ENCODE peak calls at places on chromosome 1, in four cellular contexts. S is SK-N-SH, M is HepG2, Q is GM12878. V is an unnamed sample.

GRCh38 chr1:166914111-166914510 is 38.0 kb upstream of the TADA1 start:
- DNase-seq in S (no peak), M (no peak), Q (no peak), V (no peak)

GRCh38 chr1:178644308-178645120 is 80.5 kb upstream of the RALGPS2 start:
- DNase-seq in S (peak; percentile 55), M (peak; percentile 61), Q (no peak), V (no peak)

GRCh38 chr1:46521417-46521816 is 30.0 kb downstream of the KNCN start:
- DNase-seq in S (no peak), M (no peak), Q (no peak), V (no peak)

GRCh38 chr1:163604391-163604790 is 282.6 kb downstream of the NUF2 start:
- DNase-seq in S (no peak), M (no peak), Q (no peak), V (no peak)

GRCh38 chr1:111542187-111542586 is 38.8 kb upstream of the ADORA3 start:
- DNase-seq in S (no peak), M (no peak), Q (no peak), V (no peak)

GRCh38 chr1:113660053-113660452 is 99.2 kb downstream of the PHTF1 start:
- DNase-seq in S (peak; percentile 32), M (no peak), Q (no peak), V (no peak)

GRCh38 chr1:206589206-206589605 is 23.1 kb downstream of the EIF2D start:
- DNase-seq in S (no peak), M (no peak), Q (no peak), V (no peak)

GRCh38 chr1:25661043-25661807 is 44.6 kb downstream of the MAN1C1 start:
- DNase-seq in S (no peak), M (no peak), Q (no peak), V (no peak)

GRCh38 chr1:34688358-34688757 is 66.5 kb upstream of the GJB5 start:
- DNase-seq in S (no peak), M (peak; percentile 22), Q (no peak), V (no peak)

GRCh38 chr1:114154963-114155322 is 1.3 kb upstream of the SYT6 start:
- DNase-seq in S (peak; percentile 58), M (no peak), Q (no peak), V (no peak)

GRCh38 chr1:34709547-34709946 is 45.3 kb upstream of the GJB5 start:
- DNase-seq in S (no peak), M (no peak), Q (no peak), V (peak; percentile 7)

GRCh38 chr1:207959141-207959825 is 48.4 kb upstream of the CD34 start:
- DNase-seq in S (peak; percentile 22), M (no peak), Q (no peak), V (no peak)

GRCh38 chr1:119711804-119712341 is at the start of gene PHGDH:
- DNase-seq in S (peak; percentile 86), M (peak; percentile 76), Q (peak; percentile 8), V (peak; percentile 76)

GRCh38 chr1:208772891-208773290 is 528.7 kb upstream of the PLXNA2 start:
- DNase-seq in S (no peak), M (no peak), Q (no peak), V (no peak)

DNA sequence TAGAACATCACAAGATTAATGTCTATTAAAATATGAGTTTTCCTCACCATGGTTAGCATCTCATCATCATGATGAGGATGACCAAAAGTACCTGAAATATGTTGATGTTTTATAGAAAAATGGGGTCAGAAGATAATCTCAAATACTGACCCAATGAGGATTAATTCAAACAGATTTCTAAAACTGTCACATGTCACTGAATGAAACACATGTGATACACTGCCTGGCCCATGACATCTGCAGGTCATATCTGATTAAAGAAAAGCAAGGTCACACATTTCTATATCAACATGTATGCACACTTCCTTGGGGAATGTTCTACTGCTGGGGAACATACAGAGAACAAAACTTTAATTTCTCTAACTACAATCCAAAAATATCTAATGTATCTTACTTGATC is 470.6 kb upstream of the ADGRL2 start:
- DNase-seq in S (no peak), M (no peak), Q (no peak), V (no peak)
- TF ChIP-seq PBX3 in S (no peak), M (no peak), Q (no peak), V (no peak)

DNA sequence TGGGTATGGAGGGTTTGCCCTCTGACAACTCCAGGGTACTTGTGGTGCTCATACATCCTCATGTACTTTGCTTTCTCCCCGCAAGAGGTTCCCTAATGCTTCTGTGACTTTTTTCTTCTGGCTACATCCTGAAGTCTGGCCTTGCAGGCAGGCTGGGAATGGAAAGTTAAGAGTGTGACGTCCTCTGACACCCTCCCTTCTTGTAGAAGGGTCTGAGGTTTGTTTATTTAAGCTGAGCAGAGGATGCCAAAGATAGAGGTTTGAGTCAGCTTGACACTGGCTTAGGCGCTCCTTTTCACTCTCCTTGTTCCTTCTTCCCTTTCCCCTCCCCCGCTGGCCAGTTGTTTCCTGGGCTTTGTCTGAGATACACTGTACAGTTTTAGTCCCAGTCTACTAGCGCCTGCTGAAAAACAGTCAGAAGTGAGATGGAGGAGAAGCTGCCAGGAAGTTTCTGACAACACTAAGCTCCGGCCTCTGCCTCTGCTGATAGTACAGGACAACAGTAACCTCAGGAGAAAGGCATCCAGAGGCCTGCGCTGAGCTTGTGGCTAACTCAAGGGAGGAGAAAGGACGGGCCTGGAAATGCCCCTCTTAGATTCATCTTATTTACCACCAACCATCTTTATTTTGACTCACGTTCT is at the start of gene MACF1:
- DNase-seq in S (no peak), M (no peak), Q (no peak), V (peak; percentile 50)
- TF ChIP-seq PBX3 in S (no peak), M (no peak), Q (no peak), V (no peak)

GRCh38 chr1:68232354-68233148 is at the start of gene WLS:
- DNase-seq in S (peak; percentile 81), M (no peak), Q (no peak), V (peak; percentile 47)
- TF ChIP-seq PBX3 in S (no peak), M (no peak), Q (no peak), V (no peak)

DNA sequence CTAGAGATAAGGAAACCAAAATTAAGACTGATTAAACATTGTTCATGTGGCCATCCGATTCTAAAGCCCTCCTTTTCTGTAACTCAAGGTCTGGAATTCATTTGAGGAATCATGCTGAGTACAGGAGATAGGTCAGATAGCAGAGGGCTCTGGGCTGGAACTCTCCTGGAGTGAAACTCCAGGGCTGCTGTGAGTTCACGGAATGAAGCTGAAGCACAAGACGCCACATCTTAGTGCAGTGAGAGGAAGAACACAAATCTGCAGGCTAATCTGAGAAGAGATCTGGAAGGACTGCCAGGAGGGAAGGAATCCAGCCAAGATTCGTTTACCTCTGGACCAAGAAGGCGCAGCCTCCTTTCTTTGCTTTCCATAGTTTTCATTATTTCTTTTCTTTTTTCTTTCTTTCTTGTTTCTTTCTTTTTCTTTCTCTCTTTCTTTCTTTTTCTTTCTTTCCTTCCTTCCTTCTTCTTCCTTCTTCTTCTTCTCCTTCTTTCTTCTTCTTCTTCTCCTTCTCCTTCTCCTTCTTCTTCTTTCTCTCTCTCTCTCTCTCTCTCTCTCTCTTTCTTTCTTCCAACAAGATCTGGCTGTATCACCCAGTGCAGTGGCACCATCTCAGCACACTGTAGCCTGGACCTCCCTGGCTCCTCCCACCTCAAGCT is 74.8 kb upstream of the ATP1B1 start:
- DNase-seq in S (peak; percentile 16), M (no peak), Q (no peak), V (no peak)
- TF ChIP-seq PBX3 in S (peak; percentile 20), M (no peak), Q (no peak), V (no peak)

GRCh38 chr1:63691672-63692425 is 82.0 kb upstream of the ROR1 start:
- DNase-seq in S (peak; percentile 70), M (peak; percentile 71), Q (no peak), V (peak; percentile 91)
- TF ChIP-seq PBX3 in S (no peak), M (no peak), Q (no peak), V (no peak)

GRCh38 chr1:153506831-153507413 is 28.9 kb downstream of the S100A6 start:
- DNase-seq in S (no peak), M (peak; percentile 72), Q (no peak), V (peak; percentile 69)

GRCh38 chr1:153507926-153508583 is 27.7 kb downstream of the S100A6 start:
- DNase-seq in S (no peak), M (no peak), Q (no peak), V (no peak)

GRCh38 chr1:153509729-153510354 is 25.9 kb downstream of the S100A6 start:
- DNase-seq in S (peak; percentile 73), M (peak; percentile 37), Q (no peak), V (peak; percentile 72)

GRCh38 chr1:153510984-153511410 is 24.8 kb downstream of the S100A6 start:
- DNase-seq in S (peak; percentile 89), M (peak; percentile 71), Q (no peak), V (peak; percentile 88)

GRCh38 chr1:153509036-153509435 is 26.8 kb downstream of the S100A6 start:
- DNase-seq in S (no peak), M (no peak), Q (no peak), V (no peak)
- TF ChIP-seq PBX3 in S (no peak), M (no peak), Q (no peak), V (no peak)

DNA sequence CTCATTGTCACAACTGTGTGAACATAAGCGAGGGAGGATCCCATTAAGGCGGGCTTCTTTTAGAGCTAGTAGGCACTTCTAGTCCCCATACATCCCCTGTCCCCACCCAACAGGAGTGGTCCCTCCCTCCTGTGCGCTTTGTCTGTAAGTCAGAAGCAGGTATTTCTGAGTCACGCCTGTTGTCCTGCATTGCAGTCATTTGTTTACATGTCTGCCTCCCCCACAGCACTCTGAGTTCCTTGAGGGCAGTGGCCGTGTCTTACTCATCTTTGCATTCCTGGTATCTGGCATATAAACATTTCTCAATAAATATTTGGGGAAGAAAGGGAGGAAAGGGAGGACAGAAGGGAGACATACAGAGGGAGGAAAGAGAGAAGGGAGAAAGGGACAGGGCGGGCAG is 40.3 kb downstream of the PLEKHA6 start:
- DNase-seq in S (no peak), M (no peak), Q (no peak), V (peak; percentile 93)
- TF ChIP-seq PBX3 in S (no peak), M (no peak), Q (no peak), V (peak; percentile 54)

GRCh38 chr1:201882665-201883132 is 6.0 kb upstream of the SHISA4 start:
- DNase-seq in S (no peak), M (no peak), Q (peak; percentile 7), V (peak; percentile 44)
- TF ChIP-seq PBX3 in S (no peak), M (no peak), Q (no peak), V (no peak)

DNA sequence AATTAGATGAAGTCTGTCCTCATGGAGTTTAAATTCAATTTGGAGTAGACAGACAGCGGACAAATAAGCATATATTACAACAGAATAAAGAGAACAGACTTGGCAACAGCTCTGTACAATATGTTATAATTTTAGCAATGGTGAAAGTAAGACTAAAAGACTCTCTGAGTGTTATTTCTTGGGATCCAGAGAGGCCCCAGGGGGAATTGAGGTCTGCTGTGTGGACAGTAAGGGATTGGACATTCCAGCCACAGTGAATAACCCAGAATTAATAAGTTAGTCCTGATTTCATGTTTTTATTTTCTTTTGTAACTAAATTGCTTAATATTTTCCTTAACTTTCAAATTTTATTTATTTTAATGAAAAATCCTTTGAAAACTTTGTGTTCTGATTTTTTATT is 101.7 kb downstream of the PATJ start:
- DNase-seq in S (no peak), M (no peak), Q (no peak), V (no peak)
- TF ChIP-seq PBX3 in S (no peak), M (no peak), Q (no peak), V (no peak)

V was measured in A549.